ENCODE peak calls at places on chromosomes 16 and 17, in seven cellular contexts. Y is astrocyte of the spinal cord, Z is endodermal cell, T is neuronal stem cell, R is adipocyte, C is fibroblast of lung, V is mammary epithelial cell. S is an unnamed sample.

GRCh38 chr17:2837147-2837561 is 40.9 kb downstream of the RAP1GAP2 start:
- DNase-seq in Y (no peak), Z (peak), T (no peak), R (no peak), C (no peak), V (no peak), S (no peak)

GRCh38 chr16:75526032-75526790 is 9.7 kb downstream of the CHST5 start:
- DNase-seq in Y (no peak), Z (no peak), T (no peak), R (no peak), C (no peak), V (no peak), S (no peak)

GRCh38 chr17:73877962-73878361 is 233.7 kb upstream of the SDK2 start:
- DNase-seq in Y (no peak), Z (no peak), T (no peak), R (no peak), C (no peak), V (no peak), S (no peak)

GRCh38 chr17:1724869-1725641 is 551 bp downstream of the WDR81 start:
- DNase-seq in Y (no peak), Z (peak), T (no peak), R (no peak), C (peak), V (no peak), S (no peak)

GRCh38 chr17:64063088-64063487 is 42.7 kb upstream of the ICAM2 start:
- DNase-seq in Y (no peak), Z (no peak), T (no peak), R (no peak), C (no peak), V (no peak), S (no peak)

GRCh38 chr16:57910726-57911125 is 60.2 kb downstream of the CNGB1 start:
- DNase-seq in Y (no peak), Z (no peak), T (no peak), R (no peak), C (no peak), V (no peak), S (no peak)

GRCh38 chr17:66865151-66865550 is 30.2 kb downstream of the CACNG5 start:
- DNase-seq in Y (no peak), Z (no peak), T (no peak), R (peak), C (no peak), V (no peak), S (no peak)

GRCh38 chr17:50060951-50061712 is 5.2 kb downstream of the ITGA3 start:
- DNase-seq in Y (peak), Z (peak), T (no peak), R (peak), C (peak), V (peak), S (no peak)

GRCh38 chr17:16504974-16505373 is 13.0 kb upstream of the LRRC75A start:
- DNase-seq in Y (no peak), Z (no peak), T (no peak), R (no peak), C (no peak), V (no peak), S (no peak)

GRCh38 chr16:25798065-25798464 is 106.3 kb downstream of the HS3ST4 start:
- DNase-seq in Y (no peak), Z (no peak), T (no peak), R (no peak), C (no peak), V (no peak), S (no peak)

GRCh38 chr16:47779201-47780016 is 318.3 kb downstream of the PHKB start:
- DNase-seq in Y (no peak), Z (no peak), T (no peak), R (peak), C (peak), V (no peak), S (peak)

GRCh38 chr16:27253526-27253930 is 15.0 kb downstream of the NSMCE1 start:
- DNase-seq in Y (peak), Z (no peak), T (no peak), R (peak), C (peak), V (peak), S (no peak)

GRCh38 chr17:17937450-17937849 is 34.8 kb downstream of the TOM1L2 start:
- DNase-seq in Y (no peak), Z (no peak), T (no peak), R (no peak), C (peak), V (no peak), S (no peak)

GRCh38 chr17:6072157-6072556 is 2.0 kb downstream of the WSCD1 start:
- DNase-seq in Y (peak), Z (no peak), T (no peak), R (peak), C (no peak), V (peak), S (no peak)

GRCh38 chr17:66625321-66625767 is 209.6 kb upstream of the CACNG5 start:
- DNase-seq in Y (peak), Z (no peak), T (peak), R (peak), C (peak), V (peak), S (peak)

GRCh38 chr17:71084219-71084618 is 914.9 kb downstream of the KCNJ2 start:
- DNase-seq in Y (peak), Z (peak), T (peak), R (no peak), C (no peak), V (peak), S (no peak)

GRCh38 chr16:84777435-84777834 is 42.4 kb upstream of the CRISPLD2 start:
- DNase-seq in Y (no peak), Z (no peak), T (no peak), R (no peak), C (no peak), V (no peak), S (no peak)

GRCh38 chr17:49201481-49201927 is 8.9 kb downstream of the GNGT2 start:
- DNase-seq in Y (peak), Z (peak), T (no peak), R (no peak), C (peak), V (no peak), S (no peak)

GRCh38 chr16:23508589-23509440 is 1.5 kb downstream of the GGA2 start:
- DNase-seq in Y (peak), Z (peak), T (no peak), R (peak), C (peak), V (no peak), S (no peak)

GRCh38 chr17:50055426-50056216 is at the start of gene ITGA3:
- DNase-seq in Y (peak), Z (peak), T (peak), R (peak), C (peak), V (peak), S (peak)

GRCh38 chr17:27496005-27496404 is 39.8 kb downstream of the KSR1 start:
- DNase-seq in Y (no peak), Z (no peak), T (no peak), R (no peak), C (no peak), V (no peak), S (no peak)

GRCh38 chr17:60249517-60249826 is 99.7 kb downstream of the CA4 start:
- DNase-seq in Y (peak), Z (no peak), T (no peak), R (no peak), C (peak), V (no peak), S (no peak)

GRCh38 chr17:44004077-44004760 is at the start of gene NAGS:
- DNase-seq in Y (peak), Z (peak), T (no peak), R (no peak), C (no peak), V (no peak), S (no peak)

GRCh38 chr17:3532106-3532858 is 25.3 kb downstream of the TRPV3 start:
- DNase-seq in Y (no peak), Z (no peak), T (no peak), R (no peak), C (no peak), V (no peak), S (no peak)

GRCh38 chr16:26644912-26645543 is 421.7 kb upstream of the C16orf82 start:
- DNase-seq in Y (no peak), Z (no peak), T (no peak), R (no peak), C (no peak), V (no peak), S (no peak)

GRCh38 chr17:29573558-29573870 is 5.0 kb downstream of the TP53I13 start:
- DNase-seq in Y (no peak), Z (no peak), T (no peak), R (no peak), C (no peak), V (no peak), S (no peak)

GRCh38 chr16:53061701-53062159 is 6.9 kb downstream of the CHD9 start:
- DNase-seq in Y (no peak), Z (no peak), T (no peak), R (no peak), C (no peak), V (no peak), S (no peak)

GRCh38 chr17:57478851-57479250 is 222.5 kb downstream of the MSI2 start:
- DNase-seq in Y (no peak), Z (no peak), T (no peak), R (no peak), C (no peak), V (no peak), S (no peak)

GRCh38 chr17:57484081-57484666 is 227.9 kb downstream of the MSI2 start:
- DNase-seq in Y (peak), Z (no peak), T (no peak), R (peak), C (peak), V (no peak), S (no peak)

GRCh38 chr17:57480438-57481196 is 224.3 kb downstream of the MSI2 start:
- DNase-seq in Y (peak), Z (no peak), T (no peak), R (peak), C (peak), V (peak), S (no peak)

GRCh38 chr17:57482657-57483056 is 226.3 kb downstream of the MSI2 start:
- DNase-seq in Y (peak), Z (no peak), T (no peak), R (no peak), C (peak), V (no peak), S (no peak)

DNA sequence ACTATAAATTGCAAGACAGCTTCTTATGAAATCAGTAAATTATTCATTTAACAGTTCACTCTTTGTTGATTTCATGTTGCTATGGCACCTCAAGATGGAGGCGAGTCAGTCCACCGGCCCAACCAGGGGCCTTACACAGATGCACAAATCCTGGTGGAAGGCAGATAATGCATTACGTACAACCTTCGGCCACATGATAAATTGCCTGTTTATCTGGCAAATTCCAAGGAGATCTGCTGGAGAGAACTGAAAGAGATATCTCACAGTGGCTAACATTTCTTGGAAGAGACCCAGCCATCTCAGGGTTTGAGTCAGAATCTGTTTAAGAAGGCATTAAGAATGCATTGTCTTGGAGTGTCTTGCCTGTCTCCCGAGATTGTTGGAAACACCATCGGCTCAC is 225.6 kb downstream of the MSI2 start:
- DNase-seq in Y (peak), Z (no peak), T (no peak), R (peak), C (peak), V (peak), S (no peak)
- H3K4me3 ChIP-seq in Y (no peak), Z (no peak), T (no peak), R (no peak), C (no peak), V (no peak), S (no peak)

DNA sequence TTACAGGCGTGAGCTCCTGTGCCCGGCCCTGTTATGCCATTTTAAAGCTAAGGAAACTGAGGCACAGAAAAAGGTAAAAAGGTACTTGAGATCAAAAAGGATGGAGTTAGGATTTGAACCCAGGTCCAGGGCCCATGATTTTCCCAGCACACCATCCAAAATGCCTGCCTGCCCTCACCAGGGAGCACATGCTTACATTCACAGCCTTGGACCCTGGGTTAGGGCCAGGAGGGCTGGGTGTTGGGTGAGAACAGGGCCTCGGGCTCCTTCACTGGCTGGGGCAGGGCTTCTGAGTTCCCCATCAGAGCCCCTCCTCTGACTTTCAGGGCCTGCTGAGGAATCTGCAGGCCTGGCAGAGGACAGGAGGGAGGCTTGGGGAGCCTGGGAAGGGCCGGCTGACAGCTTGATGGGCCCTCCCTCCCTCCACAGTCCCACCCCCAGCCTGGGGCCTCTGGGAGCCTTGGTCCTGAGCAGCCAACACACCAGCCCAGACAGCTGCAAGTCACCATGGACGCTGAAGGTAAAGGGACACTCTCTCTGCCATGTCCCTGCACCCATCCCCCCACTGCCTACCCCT is at the start of gene QPRT:
- DNase-seq in Y (peak), Z (peak), T (peak), R (peak), C (peak), V (no peak), S (peak)
- H3K4me3 ChIP-seq in Y (peak), Z (peak), T (peak), R (peak), C (peak), V (no peak), S (peak)

DNA sequence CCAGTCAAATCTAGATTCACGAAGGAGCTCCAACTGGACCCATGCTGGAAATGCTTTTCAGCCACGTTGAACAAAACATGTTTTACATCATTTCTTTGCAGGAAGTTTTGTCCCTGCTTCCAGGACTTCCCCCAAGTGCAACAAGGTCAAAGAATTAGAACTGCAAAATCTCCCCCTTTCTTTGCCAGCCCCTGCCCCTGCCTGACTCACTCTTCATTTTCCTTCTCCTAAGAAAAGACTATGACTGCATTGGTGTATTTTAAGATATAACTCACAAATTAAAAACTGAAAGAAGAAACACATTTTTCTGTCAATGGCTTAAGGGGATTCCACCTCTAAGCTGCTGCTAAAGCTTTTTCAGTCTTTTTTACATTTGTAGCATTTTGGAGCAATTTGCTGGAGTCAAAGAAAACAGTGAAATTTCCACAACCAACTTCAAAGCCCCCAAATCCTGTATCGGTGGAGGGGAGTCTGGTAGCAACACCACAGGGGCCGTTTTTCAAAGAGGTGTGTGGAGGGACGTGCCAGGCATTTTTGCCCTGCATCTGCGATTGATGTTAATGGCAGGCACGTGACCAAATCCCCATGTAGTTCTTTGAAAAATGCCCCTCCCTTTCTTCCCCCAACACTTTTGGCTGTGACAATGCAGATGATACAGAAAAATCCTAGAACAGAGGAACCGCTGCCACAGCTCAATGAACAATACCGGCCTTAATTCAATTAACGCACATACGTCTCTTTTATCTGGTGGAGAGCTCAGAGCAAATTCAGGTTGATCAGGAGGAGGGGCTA is 28.6 kb downstream of the MAF start:
- DNase-seq in Y (no peak), Z (peak), T (no peak), R (no peak), C (no peak), V (no peak), S (no peak)
- H3K4me3 ChIP-seq in Y (no peak), Z (no peak), T (no peak), R (peak), C (peak), V (no peak), S (no peak)

GRCh38 chr17:77537566-77537965 is 396.8 kb downstream of the SEC14L1 start:
- DNase-seq in Y (no peak), Z (no peak), T (no peak), R (no peak), C (no peak), V (no peak), S (no peak)

GRCh38 chr17:77534137-77534536 is 393.4 kb downstream of the SEC14L1 start:
- DNase-seq in Y (no peak), Z (peak), T (no peak), R (no peak), C (no peak), V (no peak), S (no peak)

GRCh38 chr17:77531641-77532040 is 390.9 kb downstream of the SEC14L1 start:
- DNase-seq in Y (no peak), Z (peak), T (no peak), R (no peak), C (no peak), V (no peak), S (no peak)

GRCh38 chr17:77535435-77535834 is 394.7 kb downstream of the SEC14L1 start:
- DNase-seq in Y (no peak), Z (peak), T (no peak), R (no peak), C (no peak), V (no peak), S (no peak)

GRCh38 chr17:77535892-77536291 is 395.1 kb downstream of the SEC14L1 start:
- DNase-seq in Y (no peak), Z (peak), T (no peak), R (no peak), C (no peak), V (no peak), S (no peak)
- H3K4me3 ChIP-seq in Y (no peak), Z (no peak), T (no peak), R (no peak), C (no peak), V (no peak), S (no peak)

GRCh38 chr16:1366060-1366711 is 14.5 kb downstream of the GNPTG start:
- DNase-seq in Y (no peak), Z (no peak), T (no peak), R (no peak), C (no peak), V (no peak), S (no peak)
- H3K4me3 ChIP-seq in Y (no peak), Z (no peak), T (no peak), R (no peak), C (no peak), V (no peak), S (no peak)

GRCh38 chr16:67423634-67424575 is 7.0 kb upstream of the HSD11B2 start:
- DNase-seq in Y (no peak), Z (peak), T (no peak), R (no peak), C (no peak), V (no peak), S (peak)
- H3K4me3 ChIP-seq in Y (no peak), Z (no peak), T (no peak), R (no peak), C (no peak), V (no peak), S (no peak)

DNA sequence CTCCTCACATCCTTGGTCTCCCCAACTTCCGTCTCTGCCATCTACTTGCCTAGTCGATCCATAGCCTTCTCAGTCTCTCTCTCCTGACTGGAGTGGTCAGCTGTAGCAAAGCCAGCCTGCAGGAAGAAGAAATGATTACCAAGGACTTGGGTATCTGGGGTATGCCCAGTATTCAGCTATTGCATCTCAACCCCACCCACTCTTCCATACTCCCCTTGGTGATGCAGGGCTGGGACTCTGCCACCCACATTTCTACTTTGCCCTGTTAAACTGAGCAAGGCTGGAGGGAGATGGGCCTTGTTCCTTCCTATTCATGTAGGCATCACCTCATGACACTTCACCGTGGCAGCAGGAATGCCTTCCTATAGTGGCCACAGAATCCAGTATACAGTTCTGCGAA is 2.3 kb downstream of the COPRS start:
- DNase-seq in Y (no peak), Z (no peak), T (no peak), R (peak), C (peak), V (no peak), S (no peak)
- H3K4me3 ChIP-seq in Y (no peak), Z (no peak), T (no peak), R (no peak), C (peak), V (no peak), S (no peak)